ENCODE peak calls at places on chromosomes 2 and 18, in nine cellular contexts. X, Y, D, G, N, I, W, C and O are unnamed samples.

GRCh38 chr2:7722212-7722910 is 805.1 kb downstream of the RNF144A start:
- DNase-seq in X (no peak), D (no peak), W (no peak), I (no peak), N (no peak), C (no peak), Y (no peak), G (no peak), O (no peak)

GRCh38 chr2:176140520-176141317 is 10.6 kb upstream of the HOXD4 start:
- DNase-seq in G (peak), W (peak), X (peak), D (peak), N (peak), I (peak), Y (peak), C (peak), O (peak)

GRCh38 chr2:16287831-16288230 is 347.5 kb downstream of the MYCN start:
- DNase-seq in I (no peak), N (no peak), W (no peak), C (no peak), G (no peak), Y (no peak), D (no peak), X (no peak), O (no peak)

GRCh38 chr2:13537771-13538349 is 821.1 kb downstream of the TRIB2 start:
- DNase-seq in Y (no peak), I (no peak), N (no peak), G (no peak), C (peak), W (no peak), X (no peak), D (no peak), O (no peak)

GRCh38 chr2:199458806-199459285 is 1.1 kb upstream of the SATB2 start:
- DNase-seq in C (no peak), X (no peak), G (no peak), D (no peak), N (no peak), I (no peak), W (no peak), Y (no peak), O (no peak)

GRCh38 chr18:10454800-10455550 is 540 bp downstream of the APCDD1 start:
- DNase-seq in N (no peak), D (no peak), X (peak), Y (no peak), C (no peak), W (no peak), G (peak), I (no peak), O (no peak)

GRCh38 chr18:48946329-48946835 is 4.4 kb downstream of the SMAD7 start:
- DNase-seq in N (no peak), G (no peak), I (no peak), D (no peak), Y (no peak), X (peak), C (peak), W (no peak), O (no peak)

GRCh38 chr18:7926526-7926925 is 359.4 kb downstream of the PTPRM start:
- DNase-seq in G (peak), Y (no peak), C (peak), D (no peak), X (no peak), N (no peak), I (no peak), W (no peak), O (no peak)

GRCh38 chr2:58633576-58634365 is 392.6 kb upstream of the FANCL start:
- DNase-seq in D (no peak), W (no peak), C (peak), X (peak), G (no peak), I (no peak), Y (no peak), N (no peak), O (no peak)

GRCh38 chr2:25366629-25367028 is 24.9 kb upstream of the DNMT3A start:
- DNase-seq in D (no peak), X (no peak), N (no peak), Y (no peak), C (no peak), G (no peak), W (no peak), I (no peak), O (no peak)

GRCh38 chr18:45328762-45329161 is 286.5 kb upstream of the SLC14A2 start:
- DNase-seq in X (no peak), N (no peak), C (no peak), W (no peak), G (no peak), D (no peak), I (no peak), Y (no peak), O (no peak)

GRCh38 chr2:83787189-83787588 is 671.9 kb downstream of the SUCLG1 start:
- DNase-seq in W (no peak), G (no peak), X (no peak), D (no peak), N (no peak), C (no peak), I (no peak), Y (no peak), O (no peak)

GRCh38 chr2:38702413-38702812 is 36.5 kb downstream of the GALM start:
- DNase-seq in I (no peak), W (no peak), C (no peak), X (peak), G (no peak), D (no peak), N (no peak), Y (no peak), O (no peak)

GRCh38 chr2:131142849-131143248 is 37.7 kb downstream of the PLEKHB2 start:
- DNase-seq in D (no peak), I (no peak), W (no peak), C (no peak), X (no peak), Y (no peak), N (no peak), G (no peak), O (no peak)

GRCh38 chr18:75200071-75200470 is 8.9 kb downstream of the PTGR3 start:
- DNase-seq in W (no peak), X (no peak), C (no peak), G (no peak), I (no peak), N (no peak), D (no peak), Y (no peak), O (no peak)

GRCh38 chr18:75202976-75203375 is 6.0 kb downstream of the PTGR3 start:
- DNase-seq in Y (no peak), W (no peak), N (no peak), X (no peak), D (no peak), G (no peak), C (no peak), I (no peak), O (no peak)

GRCh38 chr18:75201936-75202335 is 7.0 kb downstream of the PTGR3 start:
- DNase-seq in D (no peak), C (no peak), X (no peak), I (no peak), Y (no peak), G (no peak), W (no peak), N (no peak), O (no peak)

GRCh38 chr18:75200644-75201272 is 8.2 kb downstream of the PTGR3 start:
- DNase-seq in N (no peak), Y (no peak), D (no peak), G (no peak), W (no peak), C (no peak), X (no peak), I (no peak), O (no peak)

GRCh38 chr18:75201273-75201898 is 7.6 kb downstream of the PTGR3 start:
- DNase-seq in G (no peak), X (no peak), D (no peak), Y (no peak), I (no peak), C (no peak), W (no peak), N (no peak), O (no peak)
- H3K27ac ChIP-seq in G (no peak), X (no peak), D (no peak), Y (no peak), I (no peak), C (no peak), W (no peak), N (no peak), O (no peak)

DNA sequence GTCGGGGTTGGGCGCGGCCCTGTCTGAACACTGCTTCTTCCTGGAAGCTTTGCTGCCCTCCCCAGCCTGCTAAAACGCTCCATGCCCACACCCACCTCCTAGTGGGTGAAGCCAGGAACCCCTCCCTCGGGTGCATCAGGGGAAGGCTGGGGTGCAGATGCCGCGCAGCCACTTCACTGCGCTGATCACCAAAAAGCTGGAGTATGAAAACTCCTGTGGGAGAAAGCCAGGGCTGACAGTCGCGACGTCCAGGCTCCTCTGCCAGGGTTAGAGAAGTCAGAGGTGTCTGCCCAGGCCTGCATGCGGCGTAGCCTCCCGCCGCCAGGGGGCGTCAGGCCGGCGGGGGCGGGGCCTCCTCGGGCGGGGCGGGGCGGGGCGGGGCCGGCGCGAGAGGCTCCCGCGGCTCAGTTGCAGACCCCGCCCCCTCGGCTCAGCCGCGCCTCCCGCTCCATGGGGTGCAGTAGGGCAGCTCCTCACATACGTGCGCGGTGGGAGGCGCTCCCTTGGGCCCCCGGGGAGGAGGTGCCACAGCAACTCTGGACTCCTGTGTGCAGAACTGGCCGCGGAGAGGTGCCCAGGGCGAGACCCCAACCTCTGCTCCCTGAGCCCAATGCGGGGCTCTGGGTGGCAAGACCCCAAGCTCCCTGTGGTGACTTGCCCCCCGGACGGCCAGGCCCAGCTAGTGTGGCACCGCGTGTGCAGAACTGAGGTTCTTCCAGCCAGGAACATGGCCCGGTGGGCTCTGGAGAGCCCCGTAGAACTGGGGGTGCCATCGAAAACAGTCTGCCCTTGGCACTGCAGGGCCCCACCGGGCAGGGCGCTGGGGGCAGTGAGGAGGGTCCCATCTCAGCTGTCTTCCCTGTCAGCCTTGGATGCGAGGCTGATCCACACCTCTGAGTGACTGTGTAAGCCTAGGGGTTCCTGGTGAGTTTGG is 1.8 kb upstream of the RNPEPL1 start:
- DNase-seq in G (peak), I (peak), C (peak), W (peak), D (peak), Y (peak), X (peak), N (peak), O (no peak)
- H3K27ac ChIP-seq in G (peak), I (peak), C (peak), W (peak), D (peak), Y (peak), X (peak), N (peak), O (peak)

DNA sequence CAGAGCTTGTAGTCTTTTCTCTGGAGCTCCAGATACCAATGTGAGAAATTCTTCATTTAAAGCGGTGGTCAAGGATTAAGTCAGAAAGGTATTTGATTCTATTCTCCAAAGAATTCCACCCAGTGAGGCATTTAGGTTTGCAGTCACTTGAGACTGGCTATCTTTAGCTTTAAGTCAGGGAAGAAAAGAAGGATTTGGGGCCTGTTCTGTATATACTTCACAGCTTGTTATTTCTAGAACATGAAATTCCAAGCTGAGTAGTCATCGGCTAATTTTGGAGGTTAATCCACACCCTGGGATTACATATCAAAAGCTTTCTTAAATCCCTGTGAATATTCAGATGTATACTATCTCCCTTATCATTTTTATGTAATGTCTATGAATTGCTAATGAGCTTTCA is 39.4 kb downstream of the MYOM1 start:
- DNase-seq in X (peak), N (no peak), D (no peak), I (no peak), G (peak), Y (no peak), W (no peak), C (no peak), O (no peak)
- H3K27ac ChIP-seq in X (no peak), N (peak), D (no peak), I (peak), G (peak), Y (peak), W (no peak), C (no peak), O (no peak)

DNA sequence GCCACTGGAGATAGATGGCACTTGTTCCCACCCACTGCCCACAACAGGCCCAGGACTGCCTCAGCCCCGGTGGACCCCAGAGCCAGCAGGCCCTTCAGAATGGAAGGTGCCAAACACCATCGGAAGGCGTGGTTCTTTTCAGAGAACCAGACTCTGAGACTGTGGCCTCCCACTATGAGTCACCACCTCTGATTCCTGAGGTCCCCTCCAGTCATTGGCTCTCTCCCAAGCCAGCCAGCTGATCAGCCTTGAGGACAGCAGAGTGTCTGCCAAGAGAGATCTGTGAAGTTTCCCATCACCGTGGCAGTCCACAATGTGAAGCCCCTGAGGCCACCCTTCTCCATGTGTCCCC is 10.4 kb upstream of the MAP3K2 start:
- DNase-seq in D (no peak), I (peak), C (peak), X (peak), N (peak), Y (peak), W (no peak), G (no peak), O (no peak)
- H3K27ac ChIP-seq in D (no peak), I (peak), C (no peak), X (no peak), N (no peak), Y (no peak), W (no peak), G (no peak), O (no peak)

DNA sequence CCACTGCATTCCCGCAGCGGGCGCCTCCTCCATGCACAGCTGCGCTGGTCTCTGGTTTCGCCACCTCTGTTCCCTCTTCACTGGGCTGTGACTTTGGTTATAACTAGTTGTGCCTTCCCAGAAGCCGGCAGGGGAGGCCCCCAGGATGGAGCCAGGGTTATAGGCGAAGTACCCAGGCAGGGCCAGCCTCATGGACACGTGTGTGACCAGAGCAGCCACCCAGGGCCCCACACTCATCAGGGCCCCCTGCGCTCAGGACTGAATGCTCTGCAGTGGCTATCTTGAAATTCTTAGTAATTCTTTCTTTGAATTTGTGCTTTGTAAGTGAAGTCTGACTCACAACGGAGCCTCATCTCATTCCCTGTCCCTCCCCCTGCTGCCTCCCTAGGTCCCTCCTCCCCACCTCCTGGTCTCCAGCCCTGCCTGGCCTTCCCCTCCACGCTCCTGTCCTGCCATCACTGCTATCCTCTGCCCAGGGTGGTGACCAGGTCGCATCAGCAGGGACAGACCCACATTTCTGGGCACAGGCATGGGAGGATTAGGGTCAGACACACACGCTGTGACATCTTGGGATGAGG is 38.1 kb upstream of the LBH start:
- DNase-seq in Y (no peak), X (no peak), N (no peak), C (no peak), I (no peak), G (no peak), W (no peak), D (no peak), O (no peak)
- H3K27ac ChIP-seq in Y (no peak), X (no peak), N (no peak), C (no peak), I (no peak), G (peak), W (no peak), D (no peak), O (no peak)

DNA sequence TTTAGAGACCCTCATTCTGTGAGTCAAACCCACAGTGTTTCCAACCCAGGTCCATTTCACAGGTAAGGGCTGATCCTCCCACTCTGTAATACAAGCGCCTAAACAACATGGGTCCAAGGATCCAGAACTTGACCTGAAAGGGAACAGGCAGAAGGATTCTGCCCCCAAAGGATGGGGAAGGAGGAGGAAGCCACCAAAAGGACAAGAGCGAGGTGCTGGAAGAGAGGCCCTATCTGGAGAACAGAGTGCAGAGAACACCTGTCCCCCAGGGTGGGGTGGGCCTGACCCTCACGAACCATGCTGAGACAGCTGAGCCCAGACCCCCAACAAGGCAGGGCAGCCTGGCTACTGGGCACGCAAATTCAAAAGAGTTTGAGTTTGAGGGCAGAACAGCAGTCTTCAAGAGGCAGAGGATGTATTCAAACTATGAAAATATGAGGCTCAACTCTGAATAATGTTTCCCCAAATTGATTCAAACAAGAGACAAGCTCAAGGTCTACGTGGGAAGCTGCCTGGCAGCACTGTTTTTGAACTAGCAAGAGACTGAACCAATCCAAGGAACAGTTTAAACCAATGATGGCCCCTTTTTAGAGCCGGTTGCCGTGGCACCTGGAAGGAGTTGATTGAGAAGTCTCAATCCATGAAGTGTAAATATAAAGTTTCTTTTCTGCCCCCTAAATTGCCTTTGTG is 212.7 kb downstream of the ALPK2 start:
- DNase-seq in G (no peak), I (no peak), Y (no peak), N (no peak), D (no peak), W (no peak), X (no peak), C (no peak), O (no peak)
- H3K27ac ChIP-seq in G (no peak), I (no peak), Y (no peak), N (no peak), D (no peak), W (no peak), X (no peak), C (peak), O (no peak)

GRCh38 chr2:85236107-85236506 is 91.7 kb downstream of the TGOLN2 start:
- DNase-seq in Y (no peak), X (no peak), G (no peak), C (no peak), N (no peak), I (no peak), D (no peak), W (no peak), O (no peak)

GRCh38 chr2:85235281-85235680 is 92.5 kb downstream of the TGOLN2 start:
- DNase-seq in X (no peak), N (no peak), I (no peak), W (no peak), G (no peak), D (no peak), C (no peak), Y (no peak), O (no peak)

GRCh38 chr2:85231952-85232351 is 95.8 kb downstream of the TGOLN2 start:
- DNase-seq in X (no peak), W (no peak), N (no peak), I (no peak), Y (no peak), G (no peak), C (no peak), D (no peak), O (no peak)

GRCh38 chr2:85237849-85238570 is 89.8 kb downstream of the TGOLN2 start:
- DNase-seq in C (no peak), Y (no peak), I (no peak), X (no peak), D (no peak), W (no peak), N (no peak), G (peak), O (no peak)

GRCh38 chr2:85234879-85235278 is 92.9 kb downstream of the TGOLN2 start:
- DNase-seq in G (peak), X (no peak), C (no peak), Y (no peak), N (no peak), D (no peak), I (no peak), W (no peak), O (no peak)
- H3K27ac ChIP-seq in G (no peak), X (no peak), C (no peak), Y (no peak), N (no peak), D (no peak), I (no peak), W (no peak), O (no peak)

GRCh38 chr2:55871637-55872036 is 51.9 kb downstream of the EFEMP1 start:
- DNase-seq in X (no peak), Y (no peak), I (no peak), D (no peak), W (no peak), G (no peak), N (no peak), C (no peak), O (no peak)
- H3K27ac ChIP-seq in X (no peak), Y (no peak), I (no peak), D (no peak), W (no peak), G (no peak), N (no peak), C (no peak), O (no peak)

GRCh38 chr2:9174771-9175441 is 31.7 kb upstream of the ASAP2 start:
- DNase-seq in X (peak), C (no peak), D (no peak), G (peak), W (no peak), Y (no peak), N (no peak), I (no peak), O (no peak)

GRCh38 chr2:9179572-9180201 is 26.9 kb upstream of the ASAP2 start:
- DNase-seq in X (peak), G (no peak), N (peak), Y (peak), I (peak), W (no peak), D (no peak), C (peak), O (no peak)

GRCh38 chr2:9178905-9179571 is 27.6 kb upstream of the ASAP2 start:
- DNase-seq in G (no peak), Y (peak), C (peak), I (peak), W (no peak), X (peak), N (peak), D (no peak), O (peak)

GRCh38 chr2:9178110-9178904 is 28.3 kb upstream of the ASAP2 start:
- DNase-seq in C (no peak), D (no peak), I (no peak), W (no peak), Y (no peak), N (no peak), X (no peak), G (peak), O (no peak)
- H3K27ac ChIP-seq in C (no peak), D (no peak), I (peak), W (no peak), Y (peak), N (peak), X (peak), G (no peak), O (peak)

GRCh38 chr2:22929998-22930397 is 455.0 kb upstream of the KLHL29 start:
- DNase-seq in W (no peak), D (no peak), G (peak), C (no peak), X (no peak), I (no peak), N (no peak), Y (no peak), O (no peak)

GRCh38 chr2:22930781-22931180 is 454.2 kb upstream of the KLHL29 start:
- DNase-seq in Y (no peak), W (no peak), N (no peak), D (no peak), G (no peak), C (no peak), X (no peak), I (no peak), O (no peak)

GRCh38 chr2:22934789-22935188 is 450.2 kb upstream of the KLHL29 start:
- DNase-seq in G (no peak), D (no peak), W (no peak), C (no peak), Y (no peak), I (no peak), N (no peak), X (no peak), O (no peak)

GRCh38 chr2:22932288-22932687 is 452.7 kb upstream of the KLHL29 start:
- DNase-seq in X (no peak), D (no peak), C (no peak), Y (no peak), W (no peak), G (no peak), I (no peak), N (no peak), O (no peak)
- H3K27ac ChIP-seq in X (no peak), D (no peak), C (no peak), Y (no peak), W (no peak), G (no peak), I (no peak), N (no peak), O (no peak)